ENCODE peak calls at places on chromosomes 12 and 14, in five cellular contexts. R is NCI-H1092 treated with DMSO at 0.1 percent for 48 hours, W is HepG2, U is H9, P is mucosa of descending colon. O is an unnamed sample.

GRCh38 chr14:91866061-91866460 is 1.3 kb downstream of the TC2N start:
- DNase-seq in P (no peak), W (no peak), R (no peak), U (no peak), O (no peak)

GRCh38 chr14:99699071-99699760 is 15.1 kb downstream of the CYP46A1 start:
- DNase-seq in W (no peak), R (no peak), P (no peak), U (no peak), O (no peak)

GRCh38 chr12:93387780-93388179 is 10.1 kb downstream of the NUDT4 start:
- DNase-seq in P (no peak), U (no peak), R (no peak), W (no peak), O (no peak)

GRCh38 chr12:131194166-131194565 is 240.5 kb downstream of the ADGRD1 start:
- DNase-seq in P (no peak), R (no peak), U (peak), W (no peak), O (no peak)

GRCh38 chr12:124713436-124714082 is 146.1 kb upstream of the NCOR2 start:
- DNase-seq in R (no peak), U (no peak), W (no peak), P (peak), O (no peak)

GRCh38 chr12:11658796-11659195 is 9.3 kb downstream of the ETV6 start:
- DNase-seq in W (no peak), P (no peak), R (no peak), U (no peak), O (no peak)

GRCh38 chr12:288687-289086 is 26.1 kb upstream of the SLC6A13 start:
- DNase-seq in U (no peak), P (no peak), W (no peak), R (no peak), O (peak)

GRCh38 chr14:61472025-61472672 is 150.8 kb downstream of the PRKCH start:
- DNase-seq in U (no peak), R (no peak), P (no peak), W (peak), O (no peak)

GRCh38 chr12:78290606-78291345 is 460.1 kb downstream of the NAV3 start:
- DNase-seq in W (peak), U (no peak), P (no peak), R (no peak), O (no peak)

GRCh38 chr12:24770851-24771250 is 178.1 kb downstream of the BCAT1 start:
- DNase-seq in R (no peak), U (no peak), P (no peak), W (no peak), O (no peak)

GRCh38 chr12:105935106-105935505 is 203.6 kb downstream of the NUAK1 start:
- DNase-seq in R (no peak), W (no peak), U (no peak), P (no peak), O (no peak)

GRCh38 chr12:56763753-56764657 is 881 bp downstream of the HSD17B6 start:
- DNase-seq in U (no peak), R (no peak), P (no peak), W (no peak), O (no peak)

GRCh38 chr12:121964813-121965643 is 46.6 kb downstream of the CFAP251 start:
- DNase-seq in U (no peak), R (no peak), W (no peak), P (no peak), O (no peak)

GRCh38 chr12:19410211-19410610 is 29.1 kb upstream of the AEBP2 start:
- DNase-seq in P (no peak), U (no peak), W (no peak), R (peak), O (no peak)

O was measured in body of pancreas.